ENCODE peak calls at places on chromosome 7, in nine cellular contexts. A is HEK293T; I is D341Med; L is HCT116; H is mesothelial cell of epicardium; B is B cell; G is stimulated activated CD8-positive, alpha-beta memory T cell treated with anti-CD3 and anti-CD28 coated beads, Interleukin-4, amount 100 ng/mL, for 48 hours; T is C1 segment of cervical spinal cord; N is WTC11. Q is an unnamed sample.

GRCh38 chr7:136698231-136698630 is 170.2 kb upstream of the CHRM2 start:
- DNase-seq in L (no peak), H (no peak), G (no peak), B (no peak), I (no peak), A (no peak), N (no peak), T (no peak), Q (no peak)

GRCh38 chr7:91140982-91141381 is 123.3 kb upstream of the FZD1 start:
- DNase-seq in B (peak), L (no peak), T (no peak), I (no peak), A (no peak), H (no peak), N (no peak), G (no peak), Q (no peak)

GRCh38 chr7:20793686-20794394 is 7.2 kb upstream of the SP8 start:
- DNase-seq in L (no peak), N (no peak), T (no peak), I (no peak), B (no peak), G (no peak), A (no peak), H (no peak), Q (no peak)

GRCh38 chr7:111091623-111092370 is 870 bp downstream of the LRRN3 start:
- DNase-seq in G (no peak), A (no peak), N (no peak), B (no peak), L (no peak), H (no peak), I (no peak), T (no peak), Q (no peak)

GRCh38 chr7:20470082-20470481 is 139.4 kb downstream of the ITGB8 start:
- DNase-seq in G (no peak), L (no peak), H (no peak), I (no peak), N (no peak), A (no peak), B (no peak), T (no peak), Q (no peak)

GRCh38 chr7:158543401-158543680 is 44.3 kb downstream of the PTPRN2 start:
- DNase-seq in A (no peak), B (no peak), T (no peak), G (no peak), N (no peak), H (no peak), L (no peak), I (no peak), Q (no peak)

GRCh38 chr7:43764039-43764789 is 5.7 kb downstream of the BLVRA start:
- DNase-seq in N (no peak), G (peak), H (no peak), B (peak), I (no peak), A (no peak), L (no peak), T (no peak), Q (no peak)

GRCh38 chr7:123791001-123791400 is 42.2 kb upstream of the WASL start:
- DNase-seq in T (no peak), B (no peak), L (no peak), A (no peak), I (no peak), G (no peak), N (no peak), H (no peak), Q (no peak)

GRCh38 chr7:50204576-50204975 is 99.9 kb upstream of the IKZF1 start:
- DNase-seq in L (no peak), G (no peak), H (no peak), N (no peak), I (no peak), A (no peak), B (no peak), T (no peak), Q (no peak)

GRCh38 chr7:14073988-14074387 is 84.5 kb upstream of the ETV1 start:
- DNase-seq in G (no peak), L (no peak), H (no peak), I (no peak), N (no peak), T (no peak), B (no peak), A (no peak), Q (no peak)

GRCh38 chr7:41027428-41028115 is 675.3 kb downstream of the INHBA start:
- DNase-seq in H (no peak), B (no peak), N (no peak), T (no peak), L (no peak), A (no peak), I (no peak), G (no peak), Q (peak)

GRCh38 chr7:82697897-82698296 is 254.3 kb upstream of the CACNA2D1 start:
- DNase-seq in H (no peak), T (no peak), L (no peak), A (no peak), G (no peak), I (no peak), B (no peak), N (no peak), Q (no peak)

GRCh38 chr7:4931932-4932331 is 27.1 kb downstream of the MMD2 start:
- DNase-seq in A (no peak), L (peak), N (peak), I (no peak), T (peak), H (no peak), B (no peak), G (no peak), Q (no peak)

GRCh38 chr7:1459930-1460756 is 873 bp upstream of the MICALL2 start:
- DNase-seq in G (no peak), T (no peak), B (no peak), A (no peak), N (no peak), L (no peak), H (no peak), I (no peak), Q (no peak)

GRCh38 chr7:27112960-27113949 is 10.8 kb upstream of the HOXA2 start:
- DNase-seq in A (peak), T (no peak), N (peak), H (peak), I (no peak), B (no peak), L (peak), G (no peak), Q (peak)

GRCh38 chr7:130946110-130946509 is 212.1 kb upstream of the KLF14 start:
- DNase-seq in L (no peak), H (no peak), T (no peak), A (no peak), I (no peak), G (no peak), N (no peak), B (no peak), Q (no peak)

GRCh38 chr7:127976056-127976455 is 55.2 kb downstream of the LRRC4 start:
- DNase-seq in I (peak), L (no peak), B (no peak), A (no peak), T (no peak), G (no peak), H (no peak), N (no peak), Q (no peak)

GRCh38 chr7:44755698-44756627 is 7.3 kb downstream of the ZMIZ2 start:
- DNase-seq in A (no peak), T (no peak), N (no peak), L (no peak), I (peak), B (no peak), H (no peak), G (no peak), Q (no peak)

GRCh38 chr7:36962367-36962766 is 238.1 kb upstream of the AOAH start:
- DNase-seq in N (no peak), T (no peak), A (no peak), G (no peak), H (no peak), I (no peak), L (no peak), B (no peak), Q (no peak)

GRCh38 chr7:70027864-70028263 is 429.6 kb downstream of the AUTS2 start:
- DNase-seq in B (no peak), T (no peak), A (no peak), I (no peak), N (no peak), G (no peak), H (no peak), L (no peak), Q (no peak)

GRCh38 chr7:3673524-3673923 is 372.5 kb downstream of the SDK1 start:
- DNase-seq in T (no peak), N (peak), B (peak), A (peak), H (no peak), L (no peak), G (peak), I (no peak), Q (peak)

GRCh38 chr7:128022631-128023532 is 8.4 kb downstream of the LRRC4 start:
- DNase-seq in N (no peak), T (no peak), H (no peak), G (no peak), B (no peak), I (no peak), A (no peak), L (no peak), Q (no peak)

GRCh38 chr7:70190266-70190665 is 592.0 kb downstream of the AUTS2 start:
- DNase-seq in B (no peak), L (no peak), G (no peak), A (no peak), H (no peak), N (no peak), I (no peak), T (no peak), Q (no peak)

GRCh38 chr7:42235734-42236133 is 1.3 kb downstream of the GLI3 start:
- DNase-seq in A (no peak), H (no peak), L (no peak), G (no peak), I (no peak), N (no peak), B (no peak), T (no peak), Q (no peak)

GRCh38 chr7:26574476-26574875 is 282.8 kb downstream of the SNX10 start:
- DNase-seq in N (no peak), H (no peak), I (no peak), L (no peak), T (no peak), G (no peak), A (no peak), B (no peak), Q (peak)

Q was measured in HTR-8/SVneo.